ENCODE peak calls at places on chromosomes 6 and 20, in ten cellular contexts. J, X, B, O, H, N, I, F, Q and P are unnamed samples.

GRCh38 chr20:45470939-45471338 is 1.4 kb downstream of the WFDC2 start:
- DNase-seq in O (no peak), J (no peak), N (peak), Q (peak), X (no peak), I (no peak), B (peak), F (no peak), H (no peak), P (peak)

GRCh38 chr6:41818271-41819054 is 31.0 kb downstream of the TOMM6 start:
- DNase-seq in Q (no peak), O (no peak), J (no peak), X (no peak), F (no peak), I (no peak), H (no peak), B (no peak), N (peak), P (no peak)

GRCh38 chr6:80366721-80367120 is 260.2 kb downstream of the BCKDHB start:
- DNase-seq in X (peak), Q (no peak), H (peak), F (peak), B (no peak), I (no peak), O (peak), N (peak), J (no peak), P (peak)

GRCh38 chr20:63066506-63067265 is 59.9 kb upstream of the BHLHE23 start:
- DNase-seq in F (peak), H (no peak), I (no peak), X (no peak), N (no peak), B (no peak), O (no peak), Q (no peak), J (no peak), P (no peak)

GRCh38 chr6:49646942-49647341 is 10.3 kb upstream of the RHAG start:
- DNase-seq in J (no peak), Q (no peak), I (no peak), N (no peak), O (no peak), X (no peak), F (no peak), H (no peak), B (no peak), P (no peak)

GRCh38 chr6:136717297-136717990 is 74.8 kb downstream of the MAP3K5 start:
- DNase-seq in F (no peak), B (no peak), J (no peak), X (no peak), H (no peak), O (no peak), Q (no peak), I (no peak), N (no peak), P (no peak)

GRCh38 chr6:122220254-122220653 is 179.2 kb upstream of the HSF2 start:
- DNase-seq in Q (no peak), F (no peak), I (no peak), X (no peak), B (no peak), N (no peak), O (no peak), H (no peak), J (no peak), P (no peak)

GRCh38 chr6:43900560-43901329 is 130.7 kb downstream of the VEGFA start:
- DNase-seq in F (no peak), N (peak), Q (peak), O (no peak), J (no peak), X (no peak), H (no peak), I (no peak), B (no peak), P (peak)

GRCh38 chr20:54004397-54004940 is 65.9 kb downstream of the BCAS1 start:
- DNase-seq in B (no peak), O (no peak), I (no peak), X (no peak), H (no peak), J (no peak), Q (no peak), F (no peak), N (no peak), P (no peak)

GRCh38 chr6:90204327-90204726 is 92.3 kb downstream of the BACH2 start:
- DNase-seq in F (no peak), O (no peak), B (no peak), J (peak), Q (no peak), I (no peak), N (no peak), H (no peak), X (no peak), P (no peak)

GRCh38 chr20:58097943-58098342 is 130.5 kb downstream of the ANKRD60 start:
- DNase-seq in J (no peak), H (no peak), X (no peak), N (no peak), O (no peak), I (no peak), Q (no peak), F (no peak), B (no peak), P (no peak)

GRCh38 chr6:125100018-125100652 is 53.4 kb upstream of the TPD52L1 start:
- DNase-seq in B (no peak), O (no peak), X (no peak), I (no peak), J (no peak), F (no peak), N (no peak), H (no peak), Q (no peak), P (no peak)

GRCh38 chr6:165223736-165224135 is 85.7 kb downstream of the C6orf118 start:
- DNase-seq in Q (no peak), N (no peak), F (no peak), J (no peak), X (no peak), H (no peak), I (no peak), B (no peak), O (no peak), P (no peak)

GRCh38 chr6:108733706-108734105 is 114.5 kb upstream of the ARMC2 start:
- DNase-seq in Q (no peak), F (no peak), N (peak), I (no peak), J (no peak), X (no peak), O (no peak), H (no peak), B (no peak), P (no peak)

GRCh38 chr20:62860924-62861691 is 514 bp downstream of the TCFL5 start:
- DNase-seq in Q (peak), J (peak), O (no peak), N (no peak), H (no peak), B (peak), X (no peak), F (peak), I (peak), P (peak)